ENCODE peak calls at places on chromosomes 2 and 18, in seven cellular contexts. One of them, this sample, is unnamed.

GRCh38 chr18:62555135-62555534 is 32.3 kb downstream of the ZCCHC2 start:
- DNase-seq in mucosa of descending colon: no peak
- DNase-seq in thoracic aorta: no peak
- DNase-seq in HL-60: no peak
- DNase-seq in cardiac muscle cell: peak; percentile 22
- DNase-seq in fibroblast of pulmonary artery: peak; percentile 24
- DNase-seq in hepatocyte: no peak
- DNase-seq in this sample: no peak

GRCh38 chr2:63741884-63742583 is 99.7 kb upstream of the UGP2 start:
- DNase-seq in thoracic aorta: no peak
- DNase-seq in mucosa of descending colon: no peak
- DNase-seq in hepatocyte: no peak
- DNase-seq in fibroblast of pulmonary artery: no peak
- DNase-seq in cardiac muscle cell: peak; percentile 11
- DNase-seq in HL-60: no peak
- DNase-seq in this sample: no peak

GRCh38 chr2:68420254-68420910 is 46.7 kb downstream of the FBXO48 start:
- DNase-seq in HL-60: peak; percentile 81
- DNase-seq in thoracic aorta: no peak
- DNase-seq in cardiac muscle cell: peak; percentile 65
- DNase-seq in hepatocyte: no peak
- DNase-seq in fibroblast of pulmonary artery: peak; percentile 31
- DNase-seq in mucosa of descending colon: no peak
- DNase-seq in this sample: peak; percentile 35

GRCh38 chr2:22897428-22897827 is 487.6 kb upstream of the KLHL29 start:
- DNase-seq in HL-60: no peak
- DNase-seq in hepatocyte: no peak
- DNase-seq in fibroblast of pulmonary artery: no peak
- DNase-seq in mucosa of descending colon: no peak
- DNase-seq in cardiac muscle cell: no peak
- DNase-seq in thoracic aorta: no peak
- DNase-seq in this sample: no peak

GRCh38 chr2:50786345-50786744 is 245.6 kb downstream of the NRXN1 start:
- DNase-seq in fibroblast of pulmonary artery: no peak
- DNase-seq in mucosa of descending colon: no peak
- DNase-seq in HL-60: no peak
- DNase-seq in thoracic aorta: no peak
- DNase-seq in cardiac muscle cell: no peak
- DNase-seq in hepatocyte: no peak
- DNase-seq in this sample: no peak

GRCh38 chr2:238382381-238382781 is 44.3 kb upstream of the ASB1 start:
- DNase-seq in HL-60: peak; percentile 88
- DNase-seq in mucosa of descending colon: no peak
- DNase-seq in hepatocyte: no peak
- DNase-seq in thoracic aorta: no peak
- DNase-seq in cardiac muscle cell: peak; percentile 76
- DNase-seq in fibroblast of pulmonary artery: peak; percentile 66
- DNase-seq in this sample: peak; percentile 68

GRCh38 chr2:44549099-44549471 is 187.3 kb downstream of the CAMKMT start:
- DNase-seq in hepatocyte: no peak
- DNase-seq in cardiac muscle cell: peak; percentile 69
- DNase-seq in thoracic aorta: no peak
- DNase-seq in fibroblast of pulmonary artery: peak; percentile 69
- DNase-seq in mucosa of descending colon: no peak
- DNase-seq in HL-60: no peak
- DNase-seq in this sample: peak; percentile 69

GRCh38 chr2:6877402-6878305 is at the start of gene RSAD2:
- DNase-seq in mucosa of descending colon: no peak
- DNase-seq in cardiac muscle cell: peak; percentile 28
- DNase-seq in thoracic aorta: no peak
- DNase-seq in HL-60: no peak
- DNase-seq in hepatocyte: peak; percentile 49
- DNase-seq in fibroblast of pulmonary artery: peak; percentile 11
- DNase-seq in this sample: peak; percentile 5

GRCh38 chr2:113124181-113124961 is 3.0 kb upstream of the IL1RN start:
- DNase-seq in hepatocyte: no peak
- DNase-seq in fibroblast of pulmonary artery: peak; percentile 39
- DNase-seq in HL-60: peak; percentile 58
- DNase-seq in mucosa of descending colon: no peak
- DNase-seq in cardiac muscle cell: peak; percentile 52
- DNase-seq in thoracic aorta: no peak
- DNase-seq in this sample: no peak

GRCh38 chr2:215137741-215138340 is 585 bp downstream of the ABCA12 start:
- DNase-seq in thoracic aorta: no peak
- DNase-seq in fibroblast of pulmonary artery: peak; percentile 60
- DNase-seq in HL-60: no peak
- DNase-seq in hepatocyte: no peak
- DNase-seq in cardiac muscle cell: peak; percentile 70
- DNase-seq in mucosa of descending colon: no peak
- DNase-seq in this sample: no peak

GRCh38 chr2:149572102-149572953 is 15.2 kb downstream of the MMADHC start:
- DNase-seq in thoracic aorta: no peak
- DNase-seq in mucosa of descending colon: no peak
- DNase-seq in fibroblast of pulmonary artery: no peak
- DNase-seq in hepatocyte: peak; percentile 31
- DNase-seq in cardiac muscle cell: no peak
- DNase-seq in HL-60: no peak
- DNase-seq in this sample: no peak

GRCh38 chr2:227150222-227150936 is 13.6 kb downstream of the COL4A4 start:
- DNase-seq in thoracic aorta: no peak
- DNase-seq in hepatocyte: no peak
- DNase-seq in fibroblast of pulmonary artery: no peak
- DNase-seq in cardiac muscle cell: no peak
- DNase-seq in HL-60: no peak
- DNase-seq in mucosa of descending colon: no peak
- DNase-seq in this sample: no peak

GRCh38 chr2:150256746-150257145 is 230.7 kb downstream of the RND3 start:
- DNase-seq in HL-60: no peak
- DNase-seq in hepatocyte: no peak
- DNase-seq in mucosa of descending colon: no peak
- DNase-seq in fibroblast of pulmonary artery: no peak
- DNase-seq in cardiac muscle cell: no peak
- DNase-seq in thoracic aorta: no peak
- DNase-seq in this sample: no peak

GRCh38 chr2:105573490-105573889 is 171.2 kb upstream of the NCK2 start:
- DNase-seq in thoracic aorta: no peak
- DNase-seq in fibroblast of pulmonary artery: no peak
- DNase-seq in HL-60: no peak
- DNase-seq in mucosa of descending colon: no peak
- DNase-seq in hepatocyte: no peak
- DNase-seq in cardiac muscle cell: no peak
- DNase-seq in this sample: no peak

GRCh38 chr18:31942301-31942998 is 478 bp downstream of the TRAPPC8 start:
- DNase-seq in thoracic aorta: no peak
- DNase-seq in hepatocyte: peak; percentile 72
- DNase-seq in fibroblast of pulmonary artery: peak; percentile 52
- DNase-seq in mucosa of descending colon: peak; percentile 73
- DNase-seq in cardiac muscle cell: peak; percentile 52
- DNase-seq in HL-60: peak; percentile 67
- DNase-seq in this sample: no peak

GRCh38 chr2:237668440-237668839 is 41.1 kb downstream of the LRRFIP1 start:
- DNase-seq in thoracic aorta: no peak
- DNase-seq in hepatocyte: no peak
- DNase-seq in HL-60: no peak
- DNase-seq in cardiac muscle cell: no peak
- DNase-seq in fibroblast of pulmonary artery: no peak
- DNase-seq in mucosa of descending colon: no peak
- DNase-seq in this sample: no peak

GRCh38 chr18:80009661-80010550 is 21.5 kb upstream of the TXNL4A start:
- DNase-seq in mucosa of descending colon: peak; percentile 63
- DNase-seq in hepatocyte: peak; percentile 54
- DNase-seq in cardiac muscle cell: peak; percentile 98
- DNase-seq in HL-60: no peak
- DNase-seq in fibroblast of pulmonary artery: peak; percentile 97
- DNase-seq in thoracic aorta: peak; percentile 77
- DNase-seq in this sample: peak; percentile 87

GRCh38 chr2:223060201-223060825 is 8.3 kb downstream of the KCNE4 start:
- DNase-seq in HL-60: no peak
- DNase-seq in mucosa of descending colon: no peak
- DNase-seq in cardiac muscle cell: no peak
- DNase-seq in thoracic aorta: no peak
- DNase-seq in fibroblast of pulmonary artery: no peak
- DNase-seq in hepatocyte: no peak
- DNase-seq in this sample: no peak

GRCh38 chr2:228699888-228700287 is 518.4 kb upstream of the SPHKAP start:
- DNase-seq in fibroblast of pulmonary artery: no peak
- DNase-seq in mucosa of descending colon: no peak
- DNase-seq in hepatocyte: no peak
- DNase-seq in thoracic aorta: no peak
- DNase-seq in cardiac muscle cell: no peak
- DNase-seq in HL-60: no peak
- DNase-seq in this sample: no peak

GRCh38 chr2:170212625-170213280 is 34.8 kb downstream of the MYO3B start:
- DNase-seq in thoracic aorta: no peak
- DNase-seq in hepatocyte: no peak
- DNase-seq in cardiac muscle cell: peak; percentile 25
- DNase-seq in fibroblast of pulmonary artery: no peak
- DNase-seq in HL-60: no peak
- DNase-seq in mucosa of descending colon: no peak
- DNase-seq in this sample: no peak
- H3K4me3 ChIP-seq in thoracic aorta: no peak overlapping the region
- H3K4me3 ChIP-seq in hepatocyte: no peak overlapping the region
- H3K4me3 ChIP-seq in cardiac muscle cell: no peak overlapping the region
- H3K4me3 ChIP-seq in fibroblast of pulmonary artery: no peak overlapping the region
- H3K4me3 ChIP-seq in HL-60: no peak overlapping the region
- H3K4me3 ChIP-seq in mucosa of descending colon: no peak overlapping the region
- H3K4me3 ChIP-seq in this sample: no peak overlapping the region

GRCh38 chr2:9422321-9423099 is 818 bp downstream of the ITGB1BP1 start:
- DNase-seq in cardiac muscle cell: no peak
- DNase-seq in hepatocyte: peak; percentile 51
- DNase-seq in thoracic aorta: no peak
- DNase-seq in fibroblast of pulmonary artery: no peak
- DNase-seq in mucosa of descending colon: peak; percentile 76
- DNase-seq in HL-60: peak; percentile 38
- DNase-seq in this sample: no peak

GRCh38 chr2:9423922-9424272 is 443 bp downstream of the CPSF3 start:
- DNase-seq in mucosa of descending colon: no peak
- DNase-seq in thoracic aorta: no peak
- DNase-seq in cardiac muscle cell: peak; percentile 38
- DNase-seq in HL-60: no peak
- DNase-seq in fibroblast of pulmonary artery: peak; percentile 30
- DNase-seq in hepatocyte: no peak
- DNase-seq in this sample: no peak

GRCh38 chr2:9420495-9420894 is 2.8 kb downstream of the ITGB1BP1 start:
- DNase-seq in hepatocyte: no peak
- DNase-seq in HL-60: no peak
- DNase-seq in thoracic aorta: no peak
- DNase-seq in mucosa of descending colon: no peak
- DNase-seq in fibroblast of pulmonary artery: no peak
- DNase-seq in cardiac muscle cell: no peak
- DNase-seq in this sample: no peak

GRCh38 chr2:9424447-9425164 is 1.2 kb downstream of the CPSF3 start:
- DNase-seq in hepatocyte: no peak
- DNase-seq in thoracic aorta: no peak
- DNase-seq in fibroblast of pulmonary artery: no peak
- DNase-seq in mucosa of descending colon: no peak
- DNase-seq in HL-60: no peak
- DNase-seq in cardiac muscle cell: no peak
- DNase-seq in this sample: no peak

DNA sequence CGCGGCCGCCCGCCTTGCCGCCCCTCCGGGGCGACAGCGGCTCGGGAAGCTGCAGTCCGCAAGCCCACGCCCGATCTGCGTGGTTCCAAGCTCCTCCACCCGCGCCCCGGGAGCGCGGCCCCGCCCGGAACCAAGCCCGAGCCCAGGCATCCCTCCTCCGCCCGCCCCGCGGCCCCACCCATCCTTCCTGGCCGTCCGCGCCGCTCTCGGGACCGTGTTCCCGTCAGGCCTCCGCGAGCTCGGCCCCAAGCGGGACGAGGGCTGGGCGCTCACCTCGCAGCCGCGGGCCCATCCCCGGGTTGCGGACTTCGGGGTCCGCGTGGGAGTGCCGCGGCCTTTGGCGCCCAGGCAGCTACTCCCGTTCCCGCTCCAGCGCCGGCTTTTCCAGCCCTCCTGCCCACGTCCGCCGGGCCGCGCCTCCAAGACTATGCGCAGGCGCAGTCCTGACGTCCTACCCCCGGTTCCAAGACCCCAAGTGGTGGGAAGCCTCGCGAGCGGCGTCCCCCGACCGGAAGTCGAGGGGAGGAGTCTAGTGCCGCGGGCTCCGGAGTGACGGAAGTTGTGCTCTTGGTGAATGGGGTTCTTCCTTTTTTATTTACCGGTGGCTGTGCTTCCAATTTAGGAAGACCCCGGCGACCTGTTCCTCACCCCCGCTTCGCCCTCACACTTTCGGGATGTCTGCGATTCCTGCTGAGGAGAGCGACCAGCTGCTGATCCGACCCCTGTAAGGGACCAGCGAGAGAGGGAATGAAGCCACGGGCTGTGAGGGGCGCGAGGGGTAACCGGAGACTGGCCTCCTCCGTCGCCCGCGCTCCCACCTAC is at the start of the genes CPSF3 and ITGB1BP1:
- DNase-seq in hepatocyte: peak; percentile 100
- DNase-seq in HL-60: peak; percentile 95
- DNase-seq in fibroblast of pulmonary artery: peak; percentile 98
- DNase-seq in mucosa of descending colon: peak; percentile 98
- DNase-seq in cardiac muscle cell: peak; percentile 99
- DNase-seq in thoracic aorta: peak; percentile 83
- DNase-seq in this sample: peak; percentile 83
- TF ChIP-seq CTCF in hepatocyte: no peak
- TF ChIP-seq CTCF in HL-60: no peak
- TF ChIP-seq CTCF in fibroblast of pulmonary artery: no peak
- TF ChIP-seq CTCF in mucosa of descending colon: no peak
- TF ChIP-seq CTCF in cardiac muscle cell: no peak
- TF ChIP-seq CTCF in thoracic aorta: peak; percentile 19
- TF ChIP-seq CTCF in this sample: no peak

DNA sequence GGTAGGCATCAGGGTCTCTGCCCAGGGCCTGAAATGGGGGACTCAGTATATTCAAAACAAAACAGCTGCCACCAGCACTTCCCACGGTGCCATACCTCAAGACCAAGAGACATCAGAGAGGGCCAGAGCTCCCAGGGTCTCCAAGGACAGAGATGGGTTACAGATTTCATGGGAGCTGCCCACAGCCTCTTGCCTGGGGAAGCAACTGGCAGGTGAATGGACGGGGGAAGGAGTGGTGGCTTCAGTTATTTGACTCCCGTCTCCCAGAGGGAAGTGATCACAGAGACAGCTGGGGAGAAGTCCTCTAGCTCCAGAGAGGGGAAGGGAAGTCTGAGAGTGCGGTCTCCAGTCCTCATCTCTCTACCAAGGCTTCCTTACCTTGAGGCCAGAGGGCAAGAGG is 15.8 kb upstream of the SFXN5 start:
- DNase-seq in thoracic aorta: no peak
- DNase-seq in HL-60: no peak
- DNase-seq in fibroblast of pulmonary artery: no peak
- DNase-seq in mucosa of descending colon: no peak
- DNase-seq in cardiac muscle cell: no peak
- DNase-seq in hepatocyte: no peak
- DNase-seq in this sample: no peak
- H3K4me3 ChIP-seq in thoracic aorta: peak overlapping the region; percentile 69
- H3K4me3 ChIP-seq in HL-60: no peak overlapping the region
- H3K4me3 ChIP-seq in fibroblast of pulmonary artery: no peak overlapping the region
- H3K4me3 ChIP-seq in mucosa of descending colon: no peak overlapping the region
- H3K4me3 ChIP-seq in cardiac muscle cell: no peak overlapping the region
- H3K4me3 ChIP-seq in hepatocyte: no peak overlapping the region
- H3K4me3 ChIP-seq in this sample: no peak overlapping the region

DNA sequence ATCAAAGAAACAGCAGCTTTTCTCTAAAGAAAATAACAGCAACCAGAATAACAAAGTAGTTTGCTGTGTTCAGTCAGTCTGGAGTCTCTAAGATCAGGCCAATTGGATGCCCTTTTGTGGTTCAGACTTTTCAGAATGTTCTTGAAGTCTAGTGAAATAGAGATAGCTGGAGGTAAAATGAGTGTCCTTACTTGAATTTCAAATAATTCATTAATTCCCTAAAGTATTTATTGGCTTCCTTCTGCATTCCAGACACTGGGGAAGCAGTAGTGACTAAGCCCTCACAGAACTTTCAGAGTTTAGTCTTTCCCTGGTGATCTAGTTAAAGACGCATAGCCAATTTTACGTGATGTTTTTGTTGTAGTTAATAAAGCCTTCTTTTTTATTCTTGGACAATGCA is 58.8 kb downstream of the C18orf54 start:
- DNase-seq in hepatocyte: peak; percentile 11
- DNase-seq in thoracic aorta: no peak
- DNase-seq in HL-60: no peak
- DNase-seq in cardiac muscle cell: peak; percentile 80
- DNase-seq in mucosa of descending colon: no peak
- DNase-seq in fibroblast of pulmonary artery: peak; percentile 70
- DNase-seq in this sample: peak; percentile 64
- TF ChIP-seq CTCF in hepatocyte: no peak
- TF ChIP-seq CTCF in thoracic aorta: no peak
- TF ChIP-seq CTCF in HL-60: no peak
- TF ChIP-seq CTCF in cardiac muscle cell: no peak
- TF ChIP-seq CTCF in mucosa of descending colon: no peak
- TF ChIP-seq CTCF in fibroblast of pulmonary artery: no peak
- TF ChIP-seq CTCF in this sample: no peak

This sample was measured in AG09309.